ENCODE peak calls at places on chromosomes 13 and 19, in eight cellular contexts. J is GM23248; U is upper lobe of right lung; E is AG04450; N is body of pancreas; X is CD8-positive, alpha-beta T cell; A is brain microvascular endothelial cell; T is A549. I is an unnamed sample.

GRCh38 chr19:33687761-33688656 is 66.3 kb downstream of the CHST8 start:
- DNase-seq in U (peak), E (no peak), A (no peak), J (no peak), N (no peak), X (no peak), T (no peak), I (no peak)

GRCh38 chr19:16351133-16351809 is 26.6 kb downstream of the KLF2 start:
- DNase-seq in A (no peak), J (peak), N (no peak), U (no peak), E (no peak), X (no peak), T (no peak), I (no peak)

GRCh38 chr19:33064778-33065550 is at the start of gene RHPN2:
- DNase-seq in T (peak), E (no peak), N (peak), X (no peak), U (peak), J (peak), A (no peak), I (no peak)

GRCh38 chr13:59477011-59477410 is 686.7 kb downstream of the DIAPH3 start:
- DNase-seq in E (no peak), T (peak), N (no peak), U (no peak), X (no peak), A (no peak), J (peak), I (no peak)

GRCh38 chr13:40145139-40145538 is 489.7 kb downstream of the COG6 start:
- DNase-seq in E (no peak), X (no peak), U (no peak), A (no peak), T (no peak), J (no peak), N (no peak), I (no peak)

GRCh38 chr13:98842858-98843481 is 90.5 kb upstream of the SLC15A1 start:
- DNase-seq in J (peak), N (peak), E (peak), X (peak), A (peak), T (peak), U (peak), I (no peak)

GRCh38 chr19:31675187-31675913 is 326.1 kb upstream of the TSHZ3 start:
- DNase-seq in U (no peak), E (no peak), X (no peak), J (peak), T (no peak), N (no peak), A (peak), I (no peak)

GRCh38 chr19:29680447-29680846 is 15.2 kb downstream of the PLEKHF1 start:
- DNase-seq in A (no peak), N (no peak), E (no peak), U (peak), T (no peak), J (no peak), X (peak), I (peak)

GRCh38 chr13:110575322-110576069 is 14.0 kb upstream of the RAB20 start:
- DNase-seq in E (no peak), T (no peak), U (peak), N (no peak), X (no peak), A (peak), J (peak), I (no peak)

GRCh38 chr19:8357007-8357521 is 6.9 kb upstream of the ANGPTL4 start:
- DNase-seq in N (no peak), A (peak), U (no peak), E (no peak), X (no peak), J (no peak), T (no peak), I (no peak)

GRCh38 chr19:8358948-8359347 is 5.0 kb upstream of the ANGPTL4 start:
- DNase-seq in N (no peak), X (no peak), T (no peak), A (no peak), U (no peak), E (no peak), J (no peak), I (no peak)

GRCh38 chr19:8352134-8352827 is 9.2 kb upstream of the KANK3 start:
- DNase-seq in U (no peak), E (no peak), A (peak), T (no peak), N (no peak), X (no peak), J (peak), I (no peak)

GRCh38 chr19:8360196-8360595 is 3.8 kb upstream of the ANGPTL4 start:
- DNase-seq in E (no peak), U (no peak), N (no peak), J (no peak), A (no peak), X (no peak), T (no peak), I (no peak)

DNA sequence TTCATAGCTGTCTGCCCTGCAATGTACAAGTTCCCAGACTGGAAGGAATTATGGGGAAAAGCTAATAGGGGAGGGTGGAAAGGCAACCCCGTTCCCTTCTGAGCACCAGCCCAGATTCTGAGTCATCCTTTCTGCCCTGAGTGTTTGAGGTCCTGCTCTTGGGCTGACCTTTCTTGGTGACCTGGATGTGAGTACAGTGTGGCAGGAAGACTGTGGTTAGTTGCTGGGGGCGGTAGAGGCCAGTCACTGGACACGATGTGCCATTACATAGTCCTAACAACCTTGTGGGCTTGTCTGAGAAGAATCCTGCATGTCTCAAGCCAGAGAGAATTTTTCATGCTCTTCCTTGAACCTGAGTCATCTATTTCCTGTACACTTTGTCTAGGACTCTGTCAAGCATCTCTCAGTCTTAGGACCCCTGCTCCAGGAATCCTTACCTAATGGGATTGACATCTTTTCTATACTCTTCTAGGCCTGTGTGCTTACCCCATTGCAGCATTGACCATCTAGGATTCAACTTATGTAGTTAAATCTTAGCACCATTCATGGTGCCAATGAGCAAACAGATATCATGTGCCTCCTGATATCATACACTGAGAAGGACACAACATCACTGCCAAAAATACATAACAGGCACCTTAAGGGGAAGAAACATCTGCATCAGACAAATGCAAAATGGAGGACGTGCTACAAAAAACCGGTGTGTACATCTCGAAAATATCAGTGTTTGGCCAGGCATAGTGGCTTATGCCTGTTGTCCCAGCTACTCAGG is 8.1 kb upstream of the ANGPTL4 start:
- DNase-seq in J (peak), E (no peak), N (no peak), A (peak), U (peak), T (no peak), X (no peak), I (no peak)
- H3K27ac ChIP-seq in J (peak), E (peak), N (peak), A (peak), U (no peak), T (peak), X (no peak), I (peak)

DNA sequence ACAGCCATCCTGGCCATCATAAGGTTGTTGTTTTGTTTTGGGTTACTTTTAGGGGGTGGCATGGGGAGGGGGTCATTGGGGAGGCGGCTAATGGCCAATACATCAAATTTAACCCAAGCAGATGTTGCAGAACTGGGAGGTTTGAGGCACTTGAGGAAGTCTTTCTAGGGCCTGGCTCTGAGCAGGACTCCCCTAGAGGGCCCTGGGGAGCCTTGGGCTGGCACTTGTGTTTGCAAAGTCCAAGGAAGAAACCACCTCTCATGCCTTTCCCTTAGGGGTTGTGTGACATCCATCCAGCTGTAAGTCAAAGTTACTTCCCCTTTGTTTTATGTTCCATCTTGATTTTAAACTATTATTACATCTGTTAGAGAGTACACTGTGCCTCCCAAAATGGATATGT is 160.0 kb downstream of the KATNAL1 start:
- DNase-seq in N (no peak), J (no peak), T (no peak), X (no peak), A (no peak), U (no peak), E (no peak), I (no peak)
- H3K4me3 ChIP-seq in N (no peak), J (no peak), T (no peak), X (no peak), A (no peak), U (no peak), E (no peak), I (no peak)

GRCh38 chr13:79392882-79393563 is 13.0 kb downstream of the RBM26 start:
- DNase-seq in A (peak), J (peak), T (no peak), U (no peak), N (no peak), E (no peak), X (no peak), I (no peak)
- H3K27ac ChIP-seq in A (no peak), J (no peak), T (no peak), U (no peak), N (no peak), E (no peak), X (peak), I (no peak)

GRCh38 chr13:36192166-36192565 is 22.2 kb downstream of the SOHLH2 start:
- DNase-seq in X (no peak), A (no peak), N (no peak), J (peak), E (no peak), T (no peak), U (no peak), I (no peak)
- H3K4me3 ChIP-seq in X (no peak), A (no peak), N (no peak), J (no peak), E (no peak), T (no peak), U (no peak), I (no peak)

GRCh38 chr19:50357178-50358100 is 8.0 kb downstream of the NAPSA start:
- DNase-seq in N (peak), J (peak), X (peak), A (peak), E (no peak), U (peak), T (peak), I (peak)
- H3K27ac ChIP-seq in N (peak), J (no peak), X (peak), A (no peak), E (no peak), U (peak), T (peak), I (peak)

DNA sequence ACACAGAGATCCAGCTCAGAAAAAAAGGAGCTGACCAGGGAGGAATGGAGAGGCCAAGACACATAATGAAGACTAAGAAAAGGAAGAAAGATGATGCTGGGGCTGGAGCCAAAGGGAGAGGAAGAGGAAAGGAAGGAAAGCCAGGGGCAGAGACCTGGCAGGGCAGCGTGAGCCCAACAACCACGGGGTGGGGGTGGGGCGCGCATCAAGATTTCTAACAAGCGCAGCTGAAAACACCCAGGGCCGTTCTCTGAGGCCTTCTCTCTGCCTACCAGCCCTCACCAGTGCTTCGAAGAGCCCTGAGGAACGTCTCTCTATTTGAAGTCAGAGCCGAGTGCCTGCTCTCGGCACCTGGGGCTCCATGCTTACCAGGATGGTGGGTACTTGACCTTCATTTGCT is 23.6 kb upstream of the POU2F2 start:
- DNase-seq in J (no peak), E (no peak), T (no peak), N (no peak), A (no peak), X (no peak), U (no peak), I (no peak)
- H3K4me3 ChIP-seq in J (no peak), E (no peak), T (no peak), N (no peak), A (no peak), X (no peak), U (no peak), I (no peak)

DNA sequence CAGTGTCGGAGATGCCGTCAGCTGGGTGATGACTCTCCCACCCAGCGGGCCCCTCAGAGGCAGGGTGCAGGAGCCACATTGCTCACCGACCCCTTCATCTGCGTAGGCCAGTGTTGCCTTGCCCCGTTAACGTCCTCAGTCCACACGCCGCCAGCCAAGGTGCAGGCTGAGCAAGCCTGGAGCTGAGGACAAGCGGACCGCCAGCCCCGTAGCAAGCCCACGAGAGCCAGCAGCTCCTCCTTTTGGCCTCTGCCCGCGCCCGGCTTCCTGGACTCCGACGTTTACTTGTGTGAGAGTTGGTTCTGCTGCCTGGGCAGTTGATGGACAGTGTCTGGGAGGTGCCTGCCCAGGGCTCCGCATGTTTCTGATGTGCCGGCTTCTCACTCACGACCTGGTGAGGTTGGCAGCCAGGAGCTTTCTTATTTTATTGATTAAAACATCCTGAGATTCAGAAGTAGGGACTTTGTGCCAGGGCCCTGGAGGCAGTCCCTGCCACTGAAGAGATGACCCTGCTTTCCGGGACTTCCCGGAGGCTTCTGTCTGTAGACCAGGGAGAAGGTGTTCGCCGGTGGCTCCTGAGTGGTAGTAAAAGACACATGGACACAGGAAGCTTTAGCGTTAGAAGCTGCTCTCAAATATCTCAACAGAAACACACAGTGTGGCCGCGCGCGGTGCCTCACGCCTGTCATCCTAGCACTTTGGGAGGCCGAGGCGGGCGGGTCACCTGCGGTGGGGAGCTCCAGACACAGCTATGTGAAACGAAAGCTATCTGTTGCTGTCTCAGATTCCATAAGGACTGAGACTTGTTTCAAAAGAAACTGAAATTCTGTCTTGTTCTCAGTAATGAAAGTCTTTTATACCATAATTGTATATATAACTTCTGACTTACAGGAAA is 5.9 kb downstream of the DAZAP1 start:
- DNase-seq in A (no peak), U (no peak), X (no peak), N (no peak), J (no peak), E (no peak), T (no peak), I (no peak)
- H3K27ac ChIP-seq in A (no peak), U (no peak), X (no peak), N (peak), J (no peak), E (no peak), T (no peak), I (peak)

GRCh38 chr19:56112313-56112709 is 8.8 kb downstream of the ZNF787 start:
- DNase-seq in E (no peak), T (no peak), J (no peak), X (no peak), U (no peak), N (no peak), A (no peak), I (no peak)
- H3K4me3 ChIP-seq in E (no peak), T (no peak), J (no peak), X (no peak), U (no peak), N (no peak), A (no peak), I (no peak)